ENCODE peak calls at places on chromosomes 12 and 14, in four cellular contexts. V, C, M and R are unnamed samples.
A peak's percentile ranks its signal among the peaks of the same experiment; 100 is the strongest.

GRCh38 chr14:93173943-93174395 is 10.7 kb downstream of the MOAP1 start:
- DNase-seq in V (no peak), C (no peak), M (peak; percentile 16), R (peak; percentile 44)

GRCh38 chr14:88013750-88014349 is 8.9 kb downstream of the GPR65 start:
- DNase-seq in V (peak; percentile 66), C (no peak), M (peak; percentile 62), R (peak; percentile 53)

GRCh38 chr12:46214668-46215429 is 54.0 kb downstream of the SLC38A1 start:
- DNase-seq in C (peak; percentile 78), M (no peak), V (no peak), R (no peak)

GRCh38 chr14:73261520-73262426 is 24.5 kb downstream of the PAPLN start:
- DNase-seq in V (no peak), C (no peak), M (no peak), R (peak; percentile 29)

GRCh38 chr12:3222935-3223334 is 145.8 kb downstream of the TSPAN9 start:
- DNase-seq in M (no peak), V (no peak), C (no peak), R (no peak)

GRCh38 chr14:67285876-67286452 is 44.7 kb downstream of the PALS1 start:
- DNase-seq in V (peak; percentile 25), C (no peak), M (peak; percentile 7), R (peak; percentile 29)

GRCh38 chr14:67241416-67242362 is at the start of gene PALS1:
- DNase-seq in M (peak; percentile 75), V (peak; percentile 62), C (peak; percentile 19), R (peak; percentile 87)

GRCh38 chr12:23140710-23141109 is 515.7 kb downstream of the ETNK1 start:
- DNase-seq in M (no peak), V (no peak), C (no peak), R (no peak)

GRCh38 chr14:69056389-69056788 is 77.3 kb upstream of the ACTN1 start:
- DNase-seq in V (no peak), M (no peak), C (no peak), R (peak; percentile 69)

GRCh38 chr14:77203611-77204456 is 22.2 kb downstream of the TMEM63C start:
- DNase-seq in C (no peak), V (no peak), M (no peak), R (peak; percentile 70)

GRCh38 chr12:123089631-123090353 is 61.1 kb downstream of the PITPNM2 start:
- DNase-seq in V (peak; percentile 88), M (peak; percentile 63), C (no peak), R (no peak)

GRCh38 chr14:105065280-105066228 is at the start of gene GPR132:
- DNase-seq in C (peak; percentile 93), M (no peak), V (no peak), R (no peak)

GRCh38 chr12:104761091-104761490 is 197.0 kb downstream of the SLC41A2 start:
- DNase-seq in V (no peak), C (no peak), M (no peak), R (no peak)

GRCh38 chr14:106268013-106268727 is 741.8 kb downstream of the TMEM121 start:
- DNase-seq in V (no peak), C (no peak), M (peak; percentile 17), R (peak; percentile 26)

GRCh38 chr14:89848165-89848564 is 106.4 kb downstream of the EFCAB11 start:
- DNase-seq in V (no peak), C (no peak), M (no peak), R (no peak)

GRCh38 chr14:99026471-99026870 is 245.5 kb downstream of the BCL11B start:
- DNase-seq in C (no peak), M (no peak), V (no peak), R (no peak)

GRCh38 chr12:17335487-17335886 is 729.5 kb upstream of the LMO3 start:
- DNase-seq in C (no peak), M (no peak), V (no peak), R (no peak)

GRCh38 chr12:50195832-50196231 is 28.7 kb upstream of the CERS5 start:
- DNase-seq in M (no peak), C (no peak), V (no peak), R (no peak)

GRCh38 chr12:6937481-6938352 is 5.9 kb upstream of the RNU7-1 start:
- DNase-seq in C (peak; percentile 90), M (peak; percentile 64), V (peak; percentile 91), R (peak; percentile 92)

GRCh38 chr14:42665083-42665482 is 1058.4 kb downstream of the LRFN5 start:
- DNase-seq in M (no peak), C (no peak), V (no peak), R (no peak)

GRCh38 chr14:65290830-65291229 is 121.7 kb upstream of the FUT8 start:
- DNase-seq in V (peak; percentile 68), M (no peak), C (no peak), R (no peak)

GRCh38 chr14:87351007-87351406 is 642.0 kb downstream of the GALC start:
- DNase-seq in C (no peak), M (no peak), V (no peak), R (no peak)

GRCh38 chr12:80100566-80100965 is 1.2 kb downstream of the OTOGL start:
- DNase-seq in C (no peak), V (no peak), M (no peak), R (no peak)

GRCh38 chr14:102421366-102422057 is 58.8 kb downstream of the TECPR2 start:
- DNase-seq in C (no peak), M (no peak), V (no peak), R (no peak)

GRCh38 chr12:105928436-105928835 is 210.3 kb downstream of the NUAK1 start:
- DNase-seq in V (no peak), C (no peak), M (no peak), R (no peak)

GRCh38 chr14:30214456-30215090 is 286.9 kb upstream of the PRKD1 start:
- DNase-seq in V (peak; percentile 75), M (peak; percentile 7), C (peak; percentile 8), R (peak; percentile 3)
- TF ChIP-seq MXI1 in V (no peak), M (no peak), C (no peak), R (no peak)

DNA sequence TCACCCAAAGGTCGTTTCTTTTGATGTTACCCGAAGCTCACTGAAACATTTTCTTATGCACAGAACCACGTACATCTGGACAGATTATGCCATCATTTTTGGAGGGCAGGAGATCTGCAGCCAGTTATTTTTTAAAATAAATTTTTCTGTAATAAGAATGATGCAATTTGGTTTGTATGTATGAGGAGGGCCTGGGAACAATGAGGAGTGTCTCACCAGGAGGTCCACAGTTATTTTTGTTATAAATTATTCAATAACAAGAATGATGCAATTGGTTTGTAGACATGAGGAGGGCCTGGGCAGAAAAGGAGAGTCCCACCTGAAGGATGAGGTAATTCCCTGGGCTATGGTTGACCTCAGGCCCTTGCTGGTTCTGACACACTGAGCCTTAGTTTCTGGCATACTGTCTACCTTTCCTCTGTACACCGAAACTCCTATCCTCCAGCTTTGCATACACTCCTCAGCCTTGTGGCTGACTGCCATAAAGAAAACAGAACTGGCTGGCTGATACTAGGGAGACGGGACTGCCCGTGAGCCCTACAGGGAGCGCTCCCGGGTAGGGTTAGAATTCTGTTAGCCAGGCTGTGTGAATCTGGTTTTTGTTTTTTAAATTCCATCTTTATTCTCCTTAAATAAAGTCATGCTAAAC is 9.0 kb upstream of the DCD start:
- DNase-seq in M (no peak), V (no peak), C (no peak), R (no peak)
- TF ChIP-seq GABPA in M (no peak), V (no peak), C (no peak), R (no peak)

DNA sequence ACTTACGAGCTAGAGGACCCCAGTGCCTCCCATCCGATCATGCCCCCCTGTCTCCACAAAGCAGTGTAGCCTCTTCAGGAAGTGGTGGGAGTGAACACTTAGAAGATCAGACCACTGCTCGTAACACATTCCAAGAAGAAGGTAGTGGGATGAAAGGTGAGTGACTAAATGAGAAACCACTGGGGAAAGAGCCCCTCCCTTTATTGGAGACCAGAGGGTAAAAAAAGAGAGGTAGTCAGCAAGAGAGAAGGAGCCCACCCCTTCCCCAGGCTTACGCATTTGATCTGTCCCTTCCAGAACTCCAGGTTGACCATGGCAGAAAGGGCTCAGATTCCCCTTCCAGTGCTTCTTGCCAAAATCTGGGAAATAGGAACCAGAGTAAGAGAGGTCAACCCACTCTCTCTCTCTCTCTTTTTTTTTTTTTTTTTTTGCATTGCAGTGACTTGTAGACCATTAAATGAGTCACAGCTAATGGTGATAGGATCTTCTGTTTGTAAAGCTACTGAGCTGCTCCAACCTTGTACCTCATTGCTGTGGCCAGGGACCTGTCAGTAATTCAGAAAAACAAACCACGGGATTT is 165.4 kb downstream of the GCH1 start:
- DNase-seq in M (peak; percentile 31), V (no peak), C (no peak), R (no peak)
- TF ChIP-seq MXI1 in M (no peak), V (no peak), C (no peak), R (no peak)

GRCh38 chr14:95039259-95039992 is 117.9 kb downstream of the DICER1 start:
- DNase-seq in C (no peak), V (no peak), M (no peak), R (peak; percentile 45)
- TF ChIP-seq GABPA in C (no peak), V (no peak), M (no peak), R (no peak)

DNA sequence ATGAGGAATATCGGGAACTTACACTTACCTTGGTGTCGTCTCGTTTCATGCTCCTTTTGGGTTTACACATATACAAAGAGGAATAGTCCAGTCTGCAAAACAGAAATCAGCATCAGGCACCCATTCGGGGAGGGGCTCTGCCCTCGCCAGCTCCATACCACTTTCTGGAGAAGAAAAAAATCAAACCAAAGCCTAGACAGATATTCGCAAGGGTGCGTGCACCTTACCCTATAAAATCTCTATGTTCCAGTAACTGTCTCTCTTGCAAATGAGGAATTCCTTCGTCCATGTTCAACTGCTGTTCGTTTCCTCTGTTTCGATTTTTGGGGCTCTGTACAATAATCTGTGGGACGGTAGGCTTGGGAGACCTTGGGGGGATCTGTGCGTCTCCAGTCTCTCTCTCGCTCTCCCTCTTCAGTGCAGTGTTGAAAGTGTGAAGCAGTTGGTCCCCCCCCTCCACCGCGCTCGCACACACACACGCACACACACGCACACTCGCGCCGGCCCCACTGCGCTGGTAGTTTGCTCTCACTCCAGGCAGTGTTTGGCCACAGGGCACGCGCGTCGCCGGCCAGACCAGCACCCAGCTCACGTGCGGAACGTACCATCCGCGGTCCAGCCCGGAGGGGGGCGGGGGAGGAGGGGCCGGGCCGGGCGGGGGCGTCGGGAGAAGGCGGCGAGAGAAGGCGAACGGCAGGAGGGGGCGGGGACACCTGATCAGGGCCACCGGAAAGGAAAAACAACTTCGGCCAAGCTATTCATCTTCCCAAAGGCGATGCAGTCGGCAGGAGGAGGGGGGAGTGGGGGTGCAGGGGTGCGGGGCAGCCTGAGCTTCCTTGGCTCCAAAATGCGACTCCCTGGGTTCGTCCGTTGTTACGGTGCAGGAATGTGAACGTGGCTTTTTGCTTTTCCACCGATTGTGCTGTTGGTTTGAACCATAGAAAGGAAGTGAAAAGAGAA is at the start of gene BHLHE41:
- DNase-seq in M (peak; percentile 53), C (no peak), V (no peak), R (peak; percentile 77)
- TF ChIP-seq MXI1 in M (no peak), C (no peak), V (no peak), R (no peak)

DNA sequence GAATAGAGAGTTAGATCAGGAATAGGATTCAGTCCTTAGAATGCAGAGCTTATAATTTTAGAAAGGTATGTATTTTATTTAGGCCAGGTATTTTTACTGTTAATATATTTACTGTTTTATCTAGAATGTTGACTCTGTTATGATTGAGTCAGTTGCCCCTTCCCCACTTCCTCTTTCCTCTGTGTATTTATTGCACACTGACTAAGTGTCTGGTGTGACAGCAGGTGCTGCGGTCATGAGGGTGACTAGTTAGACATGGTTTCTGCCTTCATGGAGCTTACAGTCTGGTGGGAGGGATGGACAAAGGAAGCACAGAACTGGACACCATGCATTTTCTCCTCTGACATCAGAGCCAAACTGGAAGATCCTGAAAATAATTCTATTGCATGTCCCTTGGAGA is 159.8 kb downstream of the CACNA1C start:
- DNase-seq in V (no peak), C (no peak), M (no peak), R (no peak)
- TF ChIP-seq GABPA in V (no peak), C (no peak), M (no peak), R (no peak)